ENCODE peak calls at places on chromosomes 2 and 18, in five cellular contexts. C is ovary, D is heart left ventricle, A is spleen, V is body of pancreas. G is an unnamed sample.

GRCh38 chr2:196466581-196466980 is 172.9 kb upstream of the CCDC150 start:
- DNase-seq in D (no peak), V (no peak), C (no peak), A (no peak), G (no peak)

GRCh38 chr2:144334551-144334950 is 185.4 kb downstream of the ZEB2 start:
- DNase-seq in D (no peak), V (no peak), C (no peak), A (no peak), G (no peak)

GRCh38 chr2:191150451-191151314 is at the start of gene STAT4:
- DNase-seq in D (peak; percentile 37), A (peak; percentile 89), V (peak; percentile 48), C (no peak), G (peak; percentile 87)

GRCh38 chr2:191202209-191202721 is 42.9 kb upstream of the MYO1B start:
- DNase-seq in C (no peak), D (no peak), A (no peak), V (no peak), G (no peak)

GRCh38 chr2:198293281-198293680 is 488.9 kb downstream of the PLCL1 start:
- DNase-seq in D (no peak), A (no peak), V (no peak), C (no peak), G (no peak)

GRCh38 chr2:16622399-16622968 is 43.1 kb downstream of the CYRIA start:
- DNase-seq in C (no peak), D (no peak), V (no peak), A (no peak), G (no peak)

GRCh38 chr2:217040099-217040498 is 180.2 kb upstream of the TNP1 start:
- DNase-seq in A (no peak), C (no peak), V (no peak), D (no peak), G (no peak)

GRCh38 chr2:209239585-209239938 is 184.3 kb upstream of the MAP2 start:
- DNase-seq in D (no peak), A (no peak), C (no peak), V (peak; percentile 53), G (no peak)

GRCh38 chr18:11464129-11464528 is 145.3 kb upstream of the SLC35G4 start:
- DNase-seq in C (no peak), V (no peak), D (no peak), A (no peak), G (no peak)

GRCh38 chr2:236120006-236120740 is 48.0 kb downstream of the GBX2 start:
- DNase-seq in C (no peak), V (no peak), A (no peak), D (no peak), G (peak; percentile 80)

GRCh38 chr18:40159141-40160017 is 1795.7 kb upstream of the PIK3C3 start:
- DNase-seq in V (no peak), C (no peak), A (no peak), D (no peak), G (no peak)

GRCh38 chr2:5491486-5491885 is 200.7 kb upstream of the SOX11 start:
- DNase-seq in A (no peak), C (no peak), V (no peak), D (no peak), G (no peak)

GRCh38 chr2:144382848-144383247 is 137.1 kb downstream of the ZEB2 start:
- DNase-seq in D (no peak), C (no peak), V (no peak), A (no peak), G (peak; percentile 34)

GRCh38 chr2:101827246-101827645 is 129.7 kb downstream of the MAP4K4 start:
- DNase-seq in A (no peak), D (no peak), C (no peak), V (no peak), G (no peak)

GRCh38 chr2:206361407-206362045 is 81.8 kb upstream of the ADAM23 start:
- DNase-seq in A (no peak), D (no peak), C (no peak), V (no peak), G (no peak)

GRCh38 chr18:23069481-23069880 is 65.8 kb upstream of the CABLES1 start:
- DNase-seq in C (no peak), V (no peak), D (no peak), A (no peak), G (no peak)

GRCh38 chr18:59639136-59639535 is 58.1 kb downstream of the CCBE1 start:
- DNase-seq in A (no peak), D (no peak), V (no peak), C (no peak), G (no peak)

GRCh38 chr2:101440127-101440738 is 34.7 kb downstream of the RFX8 start:
- DNase-seq in D (peak; percentile 66), A (no peak), C (peak; percentile 73), V (peak; percentile 41), G (no peak)

GRCh38 chr18:54774423-54774822 is 53.9 kb upstream of the RAB27B start:
- DNase-seq in D (no peak), C (no peak), V (no peak), A (no peak), G (no peak)

GRCh38 chr2:160352492-160352891 is 141.1 kb downstream of the RBMS1 start:
- DNase-seq in V (no peak), C (no peak), D (no peak), A (no peak), G (no peak)

GRCh38 chr2:19195681-19196080 is 162.7 kb downstream of the OSR1 start:
- DNase-seq in D (no peak), C (no peak), V (no peak), A (no peak), G (no peak)

GRCh38 chr2:24883946-24884345 is 36.1 kb downstream of the ADCY3 start:
- DNase-seq in V (peak; percentile 37), A (no peak), D (no peak), C (no peak), G (no peak)

GRCh38 chr2:96891591-96892333 is 21.9 kb upstream of the SEMA4C start:
- DNase-seq in V (peak; percentile 78), A (no peak), C (peak; percentile 69), D (no peak), G (no peak)

GRCh38 chr2:113117594-113118262 is 9.7 kb upstream of the IL1RN start:
- DNase-seq in A (no peak), D (no peak), C (no peak), V (peak; percentile 83), G (peak; percentile 69)

GRCh38 chr2:81747481-81748070 is 1443.0 kb upstream of the LRRTM1 start:
- DNase-seq in C (no peak), V (no peak), D (no peak), A (no peak), G (no peak)

GRCh38 chr2:29206941-29207340 is 91.7 kb downstream of the CLIP4 start:
- DNase-seq in A (no peak), C (no peak), D (no peak), V (no peak), G (no peak)

GRCh38 chr2:11676640-11677039 is 6.6 kb upstream of the NTSR2 start:
- DNase-seq in C (no peak), D (no peak), V (no peak), A (peak; percentile 52), G (no peak)

GRCh38 chr18:46716827-46717226 is 40.0 kb downstream of the ST8SIA5 start:
- DNase-seq in C (no peak), D (no peak), V (no peak), A (no peak), G (no peak)

GRCh38 chr2:183185534-183185933 is 61.3 kb downstream of the NUP35 start:
- DNase-seq in A (no peak), D (no peak), V (no peak), C (no peak), G (no peak)

GRCh38 chr18:59354731-59355130 is 4.3 kb downstream of the LMAN1 start:
- DNase-seq in A (no peak), C (no peak), V (no peak), D (no peak), G (no peak)

GRCh38 chr18:51235011-51235789 is 37.7 kb upstream of the MEX3C start:
- DNase-seq in C (no peak), A (no peak), D (no peak), V (no peak), G (no peak)

GRCh38 chr2:155815851-155816250 is 516.7 kb downstream of the NR4A2 start:
- DNase-seq in A (no peak), V (no peak), D (no peak), C (no peak), G (no peak)

GRCh38 chr2:10355471-10356458 is 53.1 kb downstream of the HPCAL1 start:
- DNase-seq in V (peak; percentile 67), A (no peak), C (no peak), D (no peak), G (no peak)

GRCh38 chr2:44549856-44550255 is 188.1 kb downstream of the CAMKMT start:
- DNase-seq in D (no peak), V (no peak), C (no peak), A (no peak), G (no peak)

GRCh38 chr2:55891671-55892071 is 31.9 kb downstream of the EFEMP1 start:
- DNase-seq in V (no peak), A (no peak), C (no peak), D (no peak), G (no peak)

GRCh38 chr2:55887351-55887750 is 36.2 kb downstream of the EFEMP1 start:
- DNase-seq in V (no peak), A (no peak), C (no peak), D (no peak), G (no peak)

GRCh38 chr2:55887906-55888625 is 35.5 kb downstream of the EFEMP1 start:
- DNase-seq in V (no peak), D (no peak), A (no peak), C (no peak), G (no peak)

GRCh38 chr2:55885944-55886281 is 37.7 kb downstream of the EFEMP1 start:
- DNase-seq in D (no peak), C (no peak), A (no peak), V (no peak), G (no peak)

GRCh38 chr2:55888941-55889340 is 34.6 kb downstream of the EFEMP1 start:
- DNase-seq in V (no peak), D (no peak), A (no peak), C (no peak), G (no peak)
- H3K27ac ChIP-seq in V (no peak overlapping the region), D (no peak overlapping the region), A (no peak overlapping the region), C (no peak overlapping the region), G (no peak overlapping the region)

GRCh38 chr18:9091066-9091476 is 11.4 kb upstream of the NDUFV2 start:
- DNase-seq in V (no peak), C (no peak), D (no peak), A (no peak), G (no peak)

GRCh38 chr18:9094307-9095226 is 7.9 kb upstream of the NDUFV2 start:
- DNase-seq in V (no peak), C (no peak), A (no peak), D (no peak), G (no peak)

GRCh38 chr18:9095297-9096012 is 7.0 kb upstream of the NDUFV2 start:
- DNase-seq in V (no peak), A (no peak), D (no peak), C (no peak), G (peak; percentile 57)

GRCh38 chr18:9090578-9090977 is 11.9 kb upstream of the NDUFV2 start:
- DNase-seq in C (no peak), D (no peak), V (no peak), A (no peak), G (no peak)

GRCh38 chr18:9092665-9093064 is 9.8 kb upstream of the NDUFV2 start:
- DNase-seq in A (no peak), V (no peak), D (no peak), C (no peak), G (no peak)
- TF ChIP-seq POLR2A in A (no peak), V (no peak), D (no peak), C (no peak), G (no peak)

GRCh38 chr2:84257871-84258270 is 201.2 kb downstream of the SUCLG1 start:
- DNase-seq in C (no peak), A (no peak), D (no peak), V (no peak), G (no peak)
- TF ChIP-seq CTCF in C (no peak), A (no peak), D (no peak), V (no peak), G (no peak)

GRCh38 chr2:152556506-152556905 is 160.8 kb downstream of the PRPF40A start:
- DNase-seq in D (no peak), A (no peak), C (no peak), V (no peak), G (no peak)
- H3K27ac ChIP-seq in D (no peak overlapping the region), A (no peak overlapping the region), C (no peak overlapping the region), V (no peak overlapping the region), G (no peak overlapping the region)